ENCODE peak calls at places on chromosomes 11 and 22, in five cellular contexts. A is Daoy; Q is testis; Y is activated T-cell treated with anti-CD3 and anti-CD28 coated beads, Interleukin-2, amount 50 U/mL, for 48 hours; C is mucosa of descending colon. S is an unnamed sample.

GRCh38 chr11:27973851-27974536 is 134.0 kb downstream of the KIF18A start:
- DNase-seq in Y (no peak), Q (no peak), C (no peak), A (no peak), S (no peak)

GRCh38 chr11:128022761-128023160 is 564.6 kb downstream of the ETS1 start:
- DNase-seq in Q (no peak), Y (no peak), C (no peak), A (no peak), S (no peak)

GRCh38 chr11:128613300-128613995 is 26.1 kb upstream of the ETS1 start:
- DNase-seq in A (no peak), C (no peak), Y (peak), Q (no peak), S (no peak)

GRCh38 chr11:72228229-72228843 is 3.8 kb downstream of the INPPL1 start:
- DNase-seq in Y (no peak), C (no peak), Q (peak), A (no peak), S (no peak)

GRCh38 chr22:37608477-37609239 is at the start of gene GGA1:
- DNase-seq in Y (peak), Q (peak), C (peak), A (peak), S (peak)

GRCh38 chr11:113806403-113806802 is 26.8 kb downstream of the CLDN25 start:
- DNase-seq in C (peak), Y (no peak), A (peak), Q (peak), S (no peak)

GRCh38 chr22:30347255-30347892 is 9.3 kb downstream of the SF3A1 start:
- DNase-seq in A (no peak), C (no peak), Q (no peak), Y (no peak), S (no peak)

GRCh38 chr11:11553595-11553994 is 68.2 kb downstream of the GALNT18 start:
- DNase-seq in C (peak), A (no peak), Y (no peak), Q (peak), S (no peak)

GRCh38 chr11:28169816-28170215 is 61.6 kb downstream of the METTL15 start:
- DNase-seq in Q (no peak), Y (no peak), A (peak), C (no peak), S (no peak)

GRCh38 chr11:118609380-118610219 is 2.2 kb downstream of the PHLDB1 start:
- DNase-seq in Q (no peak), Y (peak), A (no peak), C (no peak), S (peak)

GRCh38 chr11:19393941-19394340 is 153.2 kb upstream of the E2F8 start:
- DNase-seq in A (peak), Q (no peak), Y (no peak), C (no peak), S (no peak)

GRCh38 chr11:43518407-43519165 is 159.9 kb downstream of the TTC17 start:
- DNase-seq in C (no peak), Q (no peak), Y (no peak), A (no peak), S (no peak)

GRCh38 chr11:106988151-106988806 is 30.0 kb downstream of the GUCY1A2 start:
- DNase-seq in Y (no peak), Q (no peak), A (peak), C (no peak), S (no peak)

GRCh38 chr11:67001332-67001731 is 21.6 kb upstream of the SYT12 start:
- DNase-seq in Y (no peak), A (no peak), C (no peak), Q (no peak), S (no peak)

S was measured in activated effector memory CD4-positive, alpha-beta T cell treated with Interleukin-2 at 50 U/mL for 16 hours.